ENCODE peak calls at places on chromosomes 6 and 20, in six cellular contexts. G, O, Q, C, T and B are unnamed samples.

GRCh38 chr20:49880177-49880576 is 35.2 kb downstream of the SPATA2 start:
- DNase-seq in O (no peak), G (no peak), Q (peak; percentile 56), T (peak; percentile 61), C (no peak), B (no peak)

GRCh38 chr6:119096683-119097310 is 18.3 kb upstream of the FAM184A start:
- DNase-seq in O (no peak), T (peak; percentile 26), G (peak; percentile 83), C (no peak), Q (peak; percentile 84), B (no peak)

GRCh38 chr20:51444472-51444871 is 98.0 kb downstream of the NFATC2 start:
- DNase-seq in O (no peak), C (no peak), Q (no peak), T (no peak), G (no peak), B (no peak)

GRCh38 chr6:134657751-134658522 is 292.0 kb downstream of the ALDH8A1 start:
- DNase-seq in C (no peak), T (no peak), Q (no peak), G (no peak), O (no peak), B (no peak)

GRCh38 chr20:54017846-54018245 is 52.5 kb downstream of the BCAS1 start:
- DNase-seq in C (no peak), G (no peak), Q (no peak), T (no peak), O (no peak), B (no peak)

GRCh38 chr20:48358176-48358575 is 469.6 kb downstream of the PREX1 start:
- DNase-seq in Q (no peak), G (no peak), C (no peak), T (no peak), O (no peak), B (no peak)

GRCh38 chr20:46099491-46100287 is 9.9 kb upstream of the NCOA5 start:
- DNase-seq in G (peak; percentile 23), C (no peak), Q (no peak), O (no peak), T (no peak), B (no peak)

GRCh38 chr6:70593118-70593486 is 26.4 kb downstream of the SDHAF4 start:
- DNase-seq in G (no peak), O (no peak), T (no peak), Q (no peak), C (no peak), B (no peak)

GRCh38 chr20:63342561-63343459 is 18.3 kb downstream of the CHRNA4 start:
- DNase-seq in C (no peak), Q (no peak), G (no peak), T (no peak), O (no peak), B (no peak)

GRCh38 chr6:28207244-28208179 is 17.6 kb upstream of the ZSCAN9 start:
- DNase-seq in T (peak; percentile 28), C (peak; percentile 67), G (no peak), Q (no peak), O (no peak), B (no peak)

GRCh38 chr6:107509506-107509905 is 19.6 kb downstream of the SOBP start:
- DNase-seq in C (no peak), T (peak; percentile 45), G (no peak), Q (no peak), O (no peak), B (no peak)
- TF ChIP-seq CTCF in C (no peak), T (no peak), G (no peak), Q (no peak), O (no peak), B (no peak)

DNA sequence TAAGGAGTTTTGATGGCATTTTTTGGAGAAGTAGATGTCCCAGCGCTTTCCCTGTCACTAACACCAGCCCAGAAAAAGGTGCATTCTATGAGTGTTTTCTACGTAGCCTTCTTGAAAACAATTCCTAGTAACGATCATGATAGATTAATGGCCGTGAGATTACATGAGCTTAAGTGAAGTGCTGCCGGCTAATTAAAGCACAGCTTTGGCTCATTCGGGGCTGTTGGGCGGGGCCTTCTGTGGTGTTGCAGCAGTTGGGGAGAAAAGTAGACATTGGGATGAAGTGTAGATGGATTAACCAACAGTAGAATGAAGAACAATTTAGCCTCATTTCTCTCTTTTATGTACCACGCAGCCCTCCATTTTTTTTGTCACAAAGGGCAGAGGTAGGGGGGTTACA is 20.8 kb upstream of the TRAF3IP2 start:
- DNase-seq in O (no peak), Q (no peak), C (no peak), T (no peak), G (no peak), B (no peak)
- TF ChIP-seq CTCF in O (no peak), Q (no peak), C (no peak), T (no peak), G (no peak), B (no peak)

DNA sequence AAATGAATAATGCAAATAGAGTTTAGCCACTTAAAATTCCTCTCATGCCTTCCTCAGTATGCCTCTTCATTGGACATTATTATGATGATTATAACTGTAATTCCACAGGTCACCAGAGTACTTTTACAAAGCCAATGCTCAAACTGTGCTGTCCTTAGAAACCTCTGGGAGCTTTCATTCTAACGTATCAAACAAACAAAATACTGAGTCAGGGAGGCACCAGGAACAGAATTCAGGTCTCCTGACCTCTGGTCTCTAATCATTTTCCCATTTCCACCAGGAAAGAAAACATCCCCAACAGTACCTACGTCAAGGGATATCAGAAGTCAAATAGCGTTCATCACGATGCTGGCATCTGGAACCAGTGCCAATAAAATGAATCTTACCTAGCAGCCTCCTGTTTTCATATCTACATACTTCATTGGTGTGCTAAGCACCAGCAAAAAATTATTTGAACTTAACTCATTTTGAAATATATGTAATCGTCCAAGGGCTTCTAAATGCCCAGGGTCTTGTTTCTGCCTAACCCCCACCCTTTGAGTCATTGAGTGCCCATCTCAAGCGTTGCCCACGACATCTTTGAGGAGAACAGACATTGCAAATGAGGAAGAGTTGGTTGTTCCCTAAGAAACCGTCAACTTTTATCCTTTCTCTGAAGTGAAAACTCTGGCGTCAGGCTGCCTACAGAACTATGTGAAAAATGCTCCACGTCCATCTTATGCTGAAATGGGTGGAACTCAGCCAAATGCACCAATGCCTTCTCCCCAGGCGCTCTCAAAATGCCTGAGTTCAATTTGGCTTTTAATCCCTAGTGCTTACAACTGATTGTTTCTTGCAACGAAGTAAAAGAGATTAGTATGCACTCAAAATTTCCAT is 37.8 kb downstream of the NEDD9 start:
- DNase-seq in T (peak; percentile 89), C (no peak), O (no peak), G (no peak), Q (no peak), B (no peak)
- TF ChIP-seq CTCF in T (no peak), C (no peak), O (no peak), G (no peak), Q (no peak), B (no peak)

GRCh38 chr20:58025233-58025632 is 203.2 kb downstream of the ANKRD60 start:
- DNase-seq in C (no peak), G (peak; percentile 44), Q (no peak), O (no peak), T (no peak), B (no peak)

GRCh38 chr20:58026361-58026760 is 202.1 kb downstream of the ANKRD60 start:
- DNase-seq in Q (no peak), T (no peak), O (no peak), C (no peak), G (no peak), B (no peak)

GRCh38 chr20:58024241-58024721 is 204.2 kb downstream of the ANKRD60 start:
- DNase-seq in G (no peak), C (no peak), O (no peak), Q (no peak), T (no peak), B (no peak)

GRCh38 chr20:58023781-58024180 is 204.7 kb downstream of the ANKRD60 start:
- DNase-seq in G (no peak), Q (no peak), T (no peak), C (no peak), O (no peak), B (no peak)

DNA sequence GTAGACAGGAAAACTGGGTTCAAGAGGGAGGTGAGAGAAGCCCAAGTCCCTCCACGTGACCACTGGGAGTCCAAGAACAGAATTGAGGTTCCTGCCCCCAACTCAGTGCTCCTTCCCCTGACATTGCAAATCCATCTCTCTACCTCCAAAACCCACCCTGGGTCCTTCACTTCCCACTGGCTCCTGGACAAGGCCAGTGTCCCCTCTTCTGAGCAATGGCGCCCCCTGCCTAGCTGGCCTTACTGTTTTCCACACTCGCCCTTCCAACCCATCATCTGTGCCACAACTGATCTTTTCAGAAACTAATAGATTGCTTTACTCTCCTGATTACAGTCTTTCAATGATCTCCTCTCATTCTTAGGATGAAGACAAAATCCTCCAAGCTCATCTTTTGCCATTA is 200.3 kb downstream of the ANKRD60 start:
- DNase-seq in T (no peak), Q (no peak), O (no peak), C (no peak), G (no peak), B (no peak)
- TF ChIP-seq CTCF in T (peak; percentile 23), Q (no peak), O (no peak), C (peak; percentile 12), G (peak; percentile 26), B (peak; percentile 32)

GRCh38 chr6:1216488-1216974 is 95.4 kb upstream of the FOXQ1 start:
- DNase-seq in C (no peak), T (no peak), Q (no peak), G (no peak), O (no peak), B (no peak)
- TF ChIP-seq CTCF in C (no peak), T (no peak), Q (no peak), G (no peak), O (no peak), B (no peak)

GRCh38 chr6:122817766-122818165 is 28.7 kb downstream of the SMPDL3A start:
- DNase-seq in C (no peak), O (no peak), G (no peak), T (no peak), Q (no peak), B (no peak)

GRCh38 chr6:122818866-122819265 is 29.8 kb downstream of the SMPDL3A start:
- DNase-seq in O (no peak), G (no peak), C (no peak), Q (no peak), T (no peak), B (no peak)

GRCh38 chr6:122821095-122821494 is 32.0 kb downstream of the SMPDL3A start:
- DNase-seq in Q (no peak), G (no peak), C (no peak), O (no peak), T (no peak), B (no peak)

GRCh38 chr6:122817362-122817761 is 28.3 kb downstream of the SMPDL3A start:
- DNase-seq in G (no peak), T (no peak), Q (no peak), O (no peak), C (no peak), B (no peak)
- TF ChIP-seq CTCF in G (no peak), T (no peak), Q (no peak), O (no peak), C (no peak), B (no peak)

GRCh38 chr6:105136433-105137350 is 43.1 kb downstream of the POPDC3 start:
- DNase-seq in T (peak; percentile 65), C (peak; percentile 81), Q (peak; percentile 84), O (no peak), G (peak; percentile 73), B (peak; percentile 48)
- TF ChIP-seq CTCF in T (no peak), C (no peak), Q (peak; percentile 19), O (no peak), G (peak; percentile 55), B (peak; percentile 11)